ENCODE peak calls at places on chromosomes 2 and 18, in four cellular contexts. Z is DND-41, L is thoracic aorta, T is heart left ventricle. F is an unnamed sample. For H3K27me3 and H3K4me1, the result is how much of the 10 kb centered on the place peaks cover.

GRCh38 chr2:202115385-202116060 is 42.5 kb downstream of the KIAA2012 start:
- DNase-seq in Z (no peak), L (no peak), T (no peak), F (no peak)

GRCh38 chr18:13455960-13456471 is 237.5 kb downstream of the LDLRAD4 start:
- DNase-seq in Z (peak), L (no peak), T (no peak), F (no peak)

GRCh38 chr2:126754240-126755004 is 98.5 kb downstream of the GYPC start:
- DNase-seq in L (no peak), Z (no peak), T (no peak), F (no peak)

GRCh38 chr2:1701556-1702185 is 42.6 kb downstream of the PXDN start:
- DNase-seq in L (no peak), T (no peak), Z (no peak), F (no peak)

GRCh38 chr18:59352250-59352855 is 6.7 kb downstream of the LMAN1 start:
- DNase-seq in Z (no peak), T (no peak), L (no peak), F (no peak)

GRCh38 chr2:205041472-205042130 is 496.3 kb downstream of the PARD3B start:
- DNase-seq in L (no peak), T (no peak), Z (no peak), F (no peak)

GRCh38 chr2:231800493-231801091 is 14.3 kb downstream of the COPS7B start:
- DNase-seq in Z (peak), T (no peak), L (no peak), F (no peak)

GRCh38 chr2:100980046-100980445 is 22.0 kb upstream of the RPL31 start:
- DNase-seq in T (no peak), Z (no peak), L (no peak), F (no peak)

GRCh38 chr2:223930002-223930976 is 14.8 kb downstream of the WDFY1 start:
- DNase-seq in L (no peak), T (peak), Z (no peak), F (peak)

GRCh38 chr18:48590678-48591077 is 51.8 kb downstream of the CTIF start:
- DNase-seq in Z (no peak), L (peak), T (no peak), F (no peak)

GRCh38 chr2:30446602-30447148 is 371 bp upstream of the LCLAT1 start:
- DNase-seq in T (no peak), L (no peak), Z (no peak), F (no peak)

GRCh38 chr2:200310545-200310971 is 4.1 kb downstream of the SPATS2L start:
- DNase-seq in Z (no peak), L (no peak), T (no peak), F (no peak)

GRCh38 chr2:8239402-8240127 is 442.3 kb upstream of the ID2 start:
- DNase-seq in T (no peak), Z (no peak), L (no peak), F (no peak)

GRCh38 chr18:23827681-23828080 is 138.4 kb downstream of the LAMA3 start:
- DNase-seq in Z (no peak), T (no peak), L (no peak), F (no peak)

GRCh38 chr2:226792155-226792871 is 7.3 kb downstream of the IRS1 start:
- DNase-seq in Z (no peak), T (no peak), L (no peak), F (no peak)

GRCh38 chr2:209395232-209395631 is 28.6 kb upstream of the MAP2 start:
- DNase-seq in T (no peak), Z (no peak), L (no peak), F (no peak)

GRCh38 chr18:3305354-3305762 is 43.4 kb downstream of the MYL12B start:
- DNase-seq in L (no peak), Z (no peak), T (no peak), F (no peak)

GRCh38 chr18:3305933-3306332 is 44.0 kb downstream of the MYL12B start:
- DNase-seq in T (no peak), L (no peak), Z (no peak), F (no peak)

GRCh38 chr18:3304832-3305231 is 42.9 kb downstream of the MYL12B start:
- DNase-seq in Z (no peak), L (no peak), T (no peak), F (no peak)

GRCh38 chr18:3306391-3306790 is 44.5 kb downstream of the MYL12B start:
- DNase-seq in Z (no peak), L (no peak), T (no peak), F (no peak)
- H3K27me3 ChIP-seq in Z (under half), L (under half), T (under half), F (under half)

DNA sequence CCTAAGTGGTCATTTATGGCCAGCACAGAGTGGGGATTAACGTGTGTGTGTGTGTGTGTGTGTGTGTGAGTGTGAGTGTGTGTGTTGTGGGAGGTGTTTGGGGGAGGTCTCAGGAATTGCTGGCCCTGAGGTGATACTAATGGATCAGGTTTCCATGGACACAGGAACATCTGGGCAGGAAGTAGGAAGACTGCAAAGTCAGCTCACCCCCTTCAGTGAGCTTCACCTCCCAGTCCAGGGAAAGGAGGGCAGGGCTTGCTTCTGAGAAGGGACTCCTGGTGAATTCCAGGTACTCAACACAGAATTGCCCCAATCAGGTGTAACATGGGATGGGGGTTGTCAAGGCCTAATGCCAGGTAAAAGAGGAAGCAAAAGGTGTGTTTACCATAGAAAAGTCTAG is 30.3 kb upstream of the IL1R1 start:
- DNase-seq in L (no peak), T (no peak), Z (no peak), F (no peak)
- H3K4me1 ChIP-seq in L (under half), T (under half), Z (under half), F (under half)

DNA sequence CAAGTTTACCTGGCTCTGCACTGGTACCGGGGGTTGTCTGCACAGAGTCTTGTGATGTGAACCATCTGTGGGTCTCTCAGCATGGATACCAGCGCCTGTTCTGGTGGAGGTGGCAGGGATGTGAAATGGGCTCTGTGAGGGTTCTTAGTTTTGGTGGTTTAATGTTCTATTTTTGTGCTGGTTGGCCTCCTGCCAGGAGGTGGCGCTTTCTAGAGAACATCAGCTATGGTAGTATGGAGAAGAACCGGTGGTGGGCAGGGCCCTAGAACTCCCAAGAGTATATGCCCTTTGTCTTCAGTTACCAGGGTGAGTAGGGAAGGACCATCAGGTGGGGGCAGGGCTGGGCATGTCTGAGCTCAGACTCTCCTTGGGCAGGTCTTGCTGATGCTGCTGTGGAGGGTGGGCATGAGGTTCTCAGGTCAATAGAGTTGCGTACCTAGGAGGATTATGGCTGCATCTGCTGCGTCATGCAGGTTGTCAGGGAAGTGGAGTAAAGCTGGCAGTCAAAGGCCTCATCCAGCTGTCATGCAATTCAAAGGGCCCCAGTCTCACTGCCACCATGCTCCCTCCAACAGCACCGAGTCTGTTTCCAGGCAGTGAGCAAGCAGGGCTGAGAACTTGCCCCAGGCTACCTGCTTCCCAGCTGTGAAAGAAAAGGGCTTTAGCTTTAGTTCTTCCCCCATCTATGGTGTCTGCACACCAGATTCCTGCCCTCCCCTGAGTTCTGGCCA is 278.0 kb downstream of the METTL4 start:
- DNase-seq in T (no peak), L (no peak), Z (peak), F (no peak)
- TF ChIP-seq CTCF in T (no peak), L (no peak), Z (peak), F (no peak)

GRCh38 chr2:239531456-239532304 is 130.9 kb upstream of the HDAC4 start:
- DNase-seq in L (no peak), Z (no peak), T (no peak), F (no peak)
- H3K27me3 ChIP-seq in L (under half), Z (under half), T (under half), F (under half)

DNA sequence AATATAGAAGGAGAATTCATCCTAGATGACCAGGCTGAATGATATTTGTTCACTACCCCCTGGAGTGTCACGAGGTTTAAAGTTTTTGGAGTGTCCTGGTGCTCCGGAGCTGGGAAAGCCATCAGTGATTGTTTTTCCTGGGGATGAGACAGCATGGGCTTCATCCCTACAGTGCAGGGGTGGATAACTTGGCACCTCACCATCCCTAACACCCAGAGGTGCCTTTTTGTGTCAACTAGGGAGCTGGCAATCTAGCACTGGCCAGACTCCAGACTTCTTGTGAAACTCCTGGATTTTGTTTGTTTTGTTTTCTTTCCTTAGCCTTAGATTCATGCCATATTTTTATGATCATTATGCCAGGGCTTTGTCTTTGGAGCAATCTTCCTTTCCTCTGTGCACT is 164.8 kb downstream of the PRKCE start:
- DNase-seq in Z (no peak), L (no peak), T (no peak), F (no peak)
- H3K4me1 ChIP-seq in Z (under half), L (under half), T (under half), F (half or more)